ENCODE peak calls at places on chromosomes 1 and 21, in six cellular contexts. Y, H, F, W, E and O are unnamed samples.

GRCh38 chr1:229696385-229696784 is 70.3 kb downstream of the URB2 start:
- DNase-seq in Y (no peak), H (no peak), F (no peak), W (peak; percentile 72), E (no peak), O (no peak)

GRCh38 chr1:44536357-44536756 is 131.3 kb downstream of the RNF220 start:
- DNase-seq in Y (no peak), H (no peak), F (no peak), W (no peak), E (no peak), O (no peak)

GRCh38 chr1:145720556-145720877 is 1.2 kb downstream of the CD160 start:
- DNase-seq in Y (no peak), H (peak; percentile 91), F (no peak), W (no peak), E (peak; percentile 77), O (peak; percentile 91)

GRCh38 chr1:213982814-213983588 is 4.8 kb upstream of the PROX1 start:
- DNase-seq in Y (peak; percentile 70), H (no peak), F (peak; percentile 81), W (peak; percentile 76), E (no peak), O (no peak)

GRCh38 chr1:37472281-37472680 is 2.1 kb upstream of the ZC3H12A start:
- DNase-seq in Y (no peak), H (no peak), F (no peak), W (no peak), E (no peak), O (no peak)

GRCh38 chr1:95974586-95974985 is 740.6 kb downstream of the RWDD3 start:
- DNase-seq in Y (no peak), H (peak; percentile 3), F (no peak), W (peak; percentile 26), E (peak; percentile 6), O (no peak)

GRCh38 chr1:53068314-53069084 is 6.5 kb downstream of the PODN start:
- DNase-seq in Y (no peak), H (no peak), F (no peak), W (no peak), E (no peak), O (peak; percentile 22)

GRCh38 chr1:246184503-246184902 is 322.6 kb downstream of the SMYD3 start:
- DNase-seq in Y (no peak), H (no peak), F (no peak), W (no peak), E (no peak), O (no peak)

GRCh38 chr1:95384570-95384969 is 150.6 kb downstream of the RWDD3 start:
- DNase-seq in Y (peak; percentile 62), H (peak; percentile 1), F (peak; percentile 86), W (peak; percentile 74), E (peak; percentile 6), O (no peak)

GRCh38 chr1:54850082-54850730 is 36.8 kb downstream of the DHCR24 start:
- DNase-seq in Y (no peak), H (peak; percentile 40), F (no peak), W (no peak), E (no peak), O (no peak)

GRCh38 chr1:237411621-237412020 is 369.6 kb downstream of the RYR2 start:
- DNase-seq in Y (no peak), H (no peak), F (no peak), W (no peak), E (no peak), O (no peak)

GRCh38 chr1:197360068-197360467 is 92.0 kb downstream of the CRB1 start:
- DNase-seq in Y (no peak), H (peak; percentile 2), F (no peak), W (no peak), E (no peak), O (no peak)

GRCh38 chr1:107326823-107327445 is 186.1 kb downstream of the NTNG1 start:
- DNase-seq in Y (no peak), H (no peak), F (no peak), W (no peak), E (no peak), O (peak; percentile 10)

GRCh38 chr1:116411784-116412479 is 38.9 kb downstream of the ATP1A1 start:
- DNase-seq in Y (no peak), H (peak; percentile 79), F (no peak), W (no peak), E (peak; percentile 37), O (no peak)

GRCh38 chr1:28917757-28918118 is 3.4 kb downstream of the EPB41 start:
- DNase-seq in Y (no peak), H (no peak), F (no peak), W (no peak), E (no peak), O (no peak)

GRCh38 chr1:182620924-182621585 is 16.9 kb upstream of the RGS16 start:
- DNase-seq in Y (no peak), H (no peak), F (no peak), W (no peak), E (no peak), O (no peak)

GRCh38 chr21:35649186-35649585 is 411.1 kb downstream of the SETD4 start:
- DNase-seq in Y (no peak), H (peak; percentile 70), F (no peak), W (no peak), E (peak; percentile 24), O (no peak)

GRCh38 chr1:246930830-246931548 is 759 bp downstream of the AHCTF1 start:
- DNase-seq in Y (peak; percentile 30), H (peak; percentile 58), F (peak; percentile 67), W (peak; percentile 41), E (peak; percentile 76), O (no peak)

GRCh38 chr1:83606416-83606955 is 392.4 kb downstream of the TTLL7 start:
- DNase-seq in Y (no peak), H (no peak), F (no peak), W (no peak), E (no peak), O (peak; percentile 80)

GRCh38 chr1:243723458-243724043 is 126.5 kb downstream of the AKT3 start:
- DNase-seq in Y (no peak), H (no peak), F (no peak), W (no peak), E (peak; percentile 39), O (peak; percentile 83)

GRCh38 chr1:51973587-51974474 is 16.7 kb downstream of the RAB3B start:
- DNase-seq in Y (no peak), H (peak; percentile 67), F (no peak), W (no peak), E (peak; percentile 59), O (no peak)

GRCh38 chr1:204769997-204770396 is 84.5 kb upstream of the LRRN2 start:
- DNase-seq in Y (no peak), H (no peak), F (no peak), W (no peak), E (no peak), O (no peak)

GRCh38 chr1:182622795-182623528 is 18.8 kb upstream of the RGS16 start:
- DNase-seq in Y (no peak), H (no peak), F (no peak), W (no peak), E (no peak), O (no peak)

GRCh38 chr1:33985656-33986055 is 121.8 kb downstream of the HMGB4 start:
- DNase-seq in Y (no peak), H (peak; percentile 3), F (no peak), W (no peak), E (no peak), O (no peak)

GRCh38 chr21:28568692-28569091 is 424.0 kb downstream of the LTN1 start:
- DNase-seq in Y (no peak), H (no peak), F (no peak), W (no peak), E (no peak), O (no peak)
- H4K91ac ChIP-seq in Y (no peak overlapping the region), H (no peak overlapping the region), F (no peak overlapping the region), W (no peak overlapping the region), E (no peak overlapping the region), O (no peak overlapping the region)

DNA sequence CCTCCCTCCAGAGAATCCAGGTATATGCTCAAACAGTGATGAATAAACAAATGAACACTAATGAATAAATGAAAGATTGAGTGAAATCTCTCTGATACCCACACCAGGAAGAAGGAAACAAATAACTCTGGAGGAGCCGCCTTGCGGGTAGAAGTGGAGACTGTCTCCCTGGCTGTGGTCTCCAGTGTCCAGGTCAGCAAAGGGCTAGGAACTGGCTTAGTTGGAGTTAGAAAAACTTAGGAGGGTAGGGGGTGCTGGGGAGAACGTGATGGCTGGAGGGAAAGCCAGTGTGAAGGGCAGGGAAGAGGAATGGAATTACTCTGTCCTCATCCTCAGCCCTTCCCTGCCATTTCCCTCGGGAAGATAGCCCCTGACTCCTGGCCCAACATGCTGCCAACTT is 537 bp downstream of the RHBDL2 start:
- DNase-seq in Y (no peak), H (no peak), F (no peak), W (no peak), E (no peak), O (no peak)
- H3K9ac ChIP-seq in Y (no peak overlapping the region), H (no peak overlapping the region), F (no peak overlapping the region), W (no peak overlapping the region), E (peak overlapping the region; percentile 78), O (no peak overlapping the region)

GRCh38 chr1:150960646-150961045 is 14.0 kb downstream of the CERS2 start:
- DNase-seq in Y (no peak), H (no peak), F (no peak), W (no peak), E (no peak), O (no peak)

GRCh38 chr1:150955274-150955673 is 19.4 kb downstream of the CERS2 start:
- DNase-seq in Y (no peak), H (no peak), F (no peak), W (no peak), E (no peak), O (no peak)

GRCh38 chr1:150957666-150958065 is 17.0 kb downstream of the CERS2 start:
- DNase-seq in Y (no peak), H (no peak), F (no peak), W (no peak), E (no peak), O (no peak)

DNA sequence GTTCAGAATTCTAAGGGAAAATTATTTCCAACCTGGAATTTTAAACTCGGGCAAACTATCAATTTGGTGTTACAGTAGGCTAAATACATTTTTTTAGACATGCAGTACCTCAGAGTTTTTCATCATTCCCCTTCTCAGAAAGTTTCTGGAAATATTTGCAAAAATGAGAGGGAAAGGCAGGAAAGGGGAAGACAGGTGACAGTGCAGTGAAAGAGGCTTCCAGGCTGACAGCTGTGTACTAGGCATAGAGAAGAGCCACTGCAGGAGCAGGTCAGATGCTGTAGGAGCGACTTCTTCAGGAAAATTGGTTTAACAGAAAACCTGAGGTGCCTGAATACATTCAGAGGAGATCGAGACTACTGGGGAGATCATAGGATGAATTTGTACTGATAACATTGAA is 19.9 kb downstream of the CERS2 start:
- DNase-seq in Y (no peak), H (no peak), F (no peak), W (no peak), E (no peak), O (no peak)
- H4K91ac ChIP-seq in Y (no peak overlapping the region), H (no peak overlapping the region), F (no peak overlapping the region), W (no peak overlapping the region), E (no peak overlapping the region), O (no peak overlapping the region)

GRCh38 chr21:44006656-44007055 is 5.5 kb upstream of the TRAPPC10 start:
- DNase-seq in Y (no peak), H (peak; percentile 32), F (no peak), W (no peak), E (no peak), O (no peak)

GRCh38 chr21:44005593-44005992 is 6.5 kb upstream of the TRAPPC10 start:
- DNase-seq in Y (no peak), H (no peak), F (no peak), W (no peak), E (no peak), O (no peak)

GRCh38 chr21:44005071-44005470 is 7.0 kb upstream of the TRAPPC10 start:
- DNase-seq in Y (no peak), H (no peak), F (no peak), W (no peak), E (no peak), O (no peak)

GRCh38 chr21:44003307-44003966 is 8.7 kb upstream of the TRAPPC10 start:
- DNase-seq in Y (no peak), H (no peak), F (no peak), W (no peak), E (no peak), O (no peak)

GRCh38 chr21:44006017-44006624 is 6.0 kb upstream of the TRAPPC10 start:
- DNase-seq in Y (no peak), H (peak; percentile 90), F (no peak), W (no peak), E (peak; percentile 96), O (peak; percentile 61)
- H3K9ac ChIP-seq in Y (no peak overlapping the region), H (no peak overlapping the region), F (no peak overlapping the region), W (no peak overlapping the region), E (peak overlapping the region; percentile 81), O (no peak overlapping the region)